ENCODE peak calls at places on chromosome 16, in five cellular contexts. One of them, this sample, is unnamed.

GRCh38 chr16:20318006-20318405 is 9.3 kb downstream of the GP2 start:
- DNase-seq in A549: no peak
- DNase-seq in K562: no peak
- DNase-seq in SK-N-SH: no peak
- DNase-seq in HepG2: no peak
- DNase-seq in this sample: no peak

GRCh38 chr16:67419931-67420330 is 3.7 kb upstream of the ZDHHC1 start:
- DNase-seq in A549: peak; percentile 35
- DNase-seq in K562: no peak
- DNase-seq in SK-N-SH: no peak
- DNase-seq in HepG2: no peak
- DNase-seq in this sample: no peak

GRCh38 chr16:49754495-49755290 is 101.2 kb downstream of the ZNF423 start:
- DNase-seq in A549: no peak
- DNase-seq in K562: no peak
- DNase-seq in SK-N-SH: peak; percentile 50
- DNase-seq in HepG2: no peak
- DNase-seq in this sample: no peak

GRCh38 chr16:10654592-10655414 is 39.9 kb downstream of the TEKT5 start:
- DNase-seq in A549: no peak
- DNase-seq in K562: no peak
- DNase-seq in SK-N-SH: no peak
- DNase-seq in HepG2: no peak
- DNase-seq in this sample: no peak

GRCh38 chr16:48810803-48811453 is 200.9 kb upstream of the N4BP1 start:
- DNase-seq in A549: no peak
- DNase-seq in K562: no peak
- DNase-seq in SK-N-SH: peak; percentile 55
- DNase-seq in HepG2: no peak
- DNase-seq in this sample: no peak

GRCh38 chr16:51565149-51565548 is 414.1 kb upstream of the SALL1 start:
- DNase-seq in A549: no peak
- DNase-seq in K562: no peak
- DNase-seq in SK-N-SH: no peak
- DNase-seq in HepG2: no peak
- DNase-seq in this sample: no peak

GRCh38 chr16:24734382-24734781 is 4.9 kb downstream of the TNRC6A start:
- DNase-seq in A549: no peak
- DNase-seq in K562: no peak
- DNase-seq in SK-N-SH: no peak
- DNase-seq in HepG2: no peak
- DNase-seq in this sample: no peak

GRCh38 chr16:31695667-31696066 is 168.0 kb downstream of the AHSP start:
- DNase-seq in A549: no peak
- DNase-seq in K562: peak; percentile 31
- DNase-seq in SK-N-SH: no peak
- DNase-seq in HepG2: no peak
- DNase-seq in this sample: no peak

GRCh38 chr16:56658476-56658875 is 717 bp downstream of the MT1F start:
- DNase-seq in A549: no peak
- DNase-seq in K562: no peak
- DNase-seq in SK-N-SH: no peak
- DNase-seq in HepG2: no peak
- DNase-seq in this sample: no peak

GRCh38 chr16:14460726-14461125 is 169.3 kb downstream of the PARN start:
- DNase-seq in A549: no peak
- DNase-seq in K562: no peak
- DNase-seq in SK-N-SH: no peak
- DNase-seq in HepG2: no peak
- DNase-seq in this sample: no peak

GRCh38 chr16:89392881-89393730 is 97.3 kb downstream of the ANKRD11 start:
- DNase-seq in A549: no peak
- DNase-seq in K562: no peak
- DNase-seq in SK-N-SH: no peak
- DNase-seq in HepG2: no peak
- DNase-seq in this sample: no peak

GRCh38 chr16:6189216-6189615 is 1091.6 kb upstream of the EEF2KMT start:
- DNase-seq in A549: no peak
- DNase-seq in K562: no peak
- DNase-seq in SK-N-SH: no peak
- DNase-seq in HepG2: no peak
- DNase-seq in this sample: no peak

GRCh38 chr16:35598696-35599332 is 2139.4 kb downstream of the TP53TG3F start:
- DNase-seq in A549: peak; percentile 5
- DNase-seq in K562: no peak
- DNase-seq in SK-N-SH: no peak
- DNase-seq in HepG2: no peak
- DNase-seq in this sample: no peak

GRCh38 chr16:87458424-87458915 is 34.4 kb downstream of the ZCCHC14 start:
- DNase-seq in A549: no peak
- DNase-seq in K562: no peak
- DNase-seq in SK-N-SH: peak; percentile 78
- DNase-seq in HepG2: no peak
- DNase-seq in this sample: no peak

GRCh38 chr16:22664561-22664997 is 149.4 kb upstream of the HS3ST2 start:
- DNase-seq in A549: no peak
- DNase-seq in K562: no peak
- DNase-seq in SK-N-SH: no peak
- DNase-seq in HepG2: no peak
- DNase-seq in this sample: no peak

GRCh38 chr16:86931410-86931941 is 353.1 kb downstream of the FOXL1 start:
- DNase-seq in A549: no peak
- DNase-seq in K562: peak; percentile 36
- DNase-seq in SK-N-SH: no peak
- DNase-seq in HepG2: no peak
- DNase-seq in this sample: no peak

GRCh38 chr16:64926476-64926875 is 195.4 kb downstream of the CDH11 start:
- DNase-seq in A549: no peak
- DNase-seq in K562: no peak
- DNase-seq in SK-N-SH: no peak
- DNase-seq in HepG2: no peak
- DNase-seq in this sample: no peak

GRCh38 chr16:31351937-31352315 is 3.0 kb upstream of the ITGAX start:
- DNase-seq in A549: no peak
- DNase-seq in K562: no peak
- DNase-seq in SK-N-SH: no peak
- DNase-seq in HepG2: no peak
- DNase-seq in this sample: no peak

GRCh38 chr16:19008245-19008644 is 24.5 kb downstream of the TMC7 start:
- DNase-seq in A549: no peak
- DNase-seq in K562: peak; percentile 41
- DNase-seq in SK-N-SH: peak; percentile 44
- DNase-seq in HepG2: peak; percentile 71
- DNase-seq in this sample: no peak

GRCh38 chr16:46832757-46833464 is 1.9 kb upstream of the C16orf87 start:
- DNase-seq in A549: no peak
- DNase-seq in K562: no peak
- DNase-seq in SK-N-SH: no peak
- DNase-seq in HepG2: peak; percentile 66
- DNase-seq in this sample: no peak

GRCh38 chr16:49596119-49596518 is 222.5 kb downstream of the C16orf78 start:
- DNase-seq in A549: no peak
- DNase-seq in K562: no peak
- DNase-seq in SK-N-SH: peak; percentile 63
- DNase-seq in HepG2: no peak
- DNase-seq in this sample: no peak

GRCh38 chr16:69328854-69329316 is 1.5 kb downstream of the PDF start:
- DNase-seq in A549: no peak
- DNase-seq in K562: no peak
- DNase-seq in SK-N-SH: no peak
- DNase-seq in HepG2: no peak
- DNase-seq in this sample: no peak

GRCh38 chr16:67993207-67994036 is 5.9 kb downstream of the DPEP2 start:
- DNase-seq in A549: peak; percentile 76
- DNase-seq in K562: peak; percentile 94
- DNase-seq in SK-N-SH: peak; percentile 96
- DNase-seq in HepG2: peak; percentile 69
- DNase-seq in this sample: no peak

GRCh38 chr16:9297437-9298113 is 206.1 kb downstream of the HAPSTR1 start:
- DNase-seq in A549: peak; percentile 45
- DNase-seq in K562: peak; percentile 56
- DNase-seq in SK-N-SH: peak; percentile 61
- DNase-seq in HepG2: peak; percentile 63
- DNase-seq in this sample: no peak

GRCh38 chr16:27269300-27270150 is 953 bp upstream of the NSMCE1 start:
- DNase-seq in A549: no peak
- DNase-seq in K562: no peak
- DNase-seq in SK-N-SH: no peak
- DNase-seq in HepG2: peak; percentile 70
- DNase-seq in this sample: no peak

GRCh38 chr16:6016530-6017184 is 919.1 kb upstream of the EEF2KMT start:
- DNase-seq in A549: peak; percentile 46
- DNase-seq in K562: peak; percentile 56
- DNase-seq in SK-N-SH: peak; percentile 59
- DNase-seq in HepG2: peak; percentile 29
- DNase-seq in this sample: no peak

GRCh38 chr16:86768231-86768791 is 190.0 kb downstream of the FOXL1 start:
- DNase-seq in A549: no peak
- DNase-seq in K562: no peak
- DNase-seq in SK-N-SH: no peak
- DNase-seq in HepG2: no peak
- DNase-seq in this sample: no peak

GRCh38 chr16:81492965-81493754 is 48.6 kb downstream of the CMIP start:
- DNase-seq in A549: no peak
- DNase-seq in K562: no peak
- DNase-seq in SK-N-SH: no peak
- DNase-seq in HepG2: no peak
- DNase-seq in this sample: no peak

GRCh38 chr16:78696797-78697196 is 597.3 kb downstream of the WWOX start:
- DNase-seq in A549: no peak
- DNase-seq in K562: no peak
- DNase-seq in SK-N-SH: no peak
- DNase-seq in HepG2: no peak
- DNase-seq in this sample: no peak

GRCh38 chr16:69179255-69180010 is 7.5 kb upstream of the SNTB2 start:
- DNase-seq in A549: peak; percentile 37
- DNase-seq in K562: no peak
- DNase-seq in SK-N-SH: peak; percentile 54
- DNase-seq in HepG2: peak; percentile 40
- DNase-seq in this sample: no peak

GRCh38 chr16:11233727-11234376 is 22.2 kb downstream of the SOCS1 start:
- DNase-seq in A549: no peak
- DNase-seq in K562: peak; percentile 73
- DNase-seq in SK-N-SH: no peak
- DNase-seq in HepG2: no peak
- DNase-seq in this sample: no peak

GRCh38 chr16:87086575-87086974 is 230.6 kb downstream of the C16orf95 start:
- DNase-seq in A549: no peak
- DNase-seq in K562: no peak
- DNase-seq in SK-N-SH: no peak
- DNase-seq in HepG2: no peak
- DNase-seq in this sample: no peak

GRCh38 chr16:89175280-89176146 is 4.0 kb downstream of the CDH15 start:
- DNase-seq in A549: no peak
- DNase-seq in K562: no peak
- DNase-seq in SK-N-SH: no peak
- DNase-seq in HepG2: no peak
- DNase-seq in this sample: no peak

GRCh38 chr16:4324479-4324868 is 8.6 kb downstream of the GLIS2 start:
- DNase-seq in A549: no peak
- DNase-seq in K562: no peak
- DNase-seq in SK-N-SH: no peak
- DNase-seq in HepG2: no peak
- DNase-seq in this sample: no peak
- TF ChIP-seq RFX5 in A549: no peak
- TF ChIP-seq RFX5 in K562: no peak
- TF ChIP-seq RFX5 in SK-N-SH: no peak
- TF ChIP-seq RFX5 in HepG2: no peak
- TF ChIP-seq RFX5 in this sample: no peak

GRCh38 chr16:4660454-4661007 is 32.8 kb upstream of the NUDT16L1 start:
- DNase-seq in A549: no peak
- DNase-seq in K562: peak; percentile 19
- DNase-seq in SK-N-SH: peak; percentile 50
- DNase-seq in HepG2: peak; percentile 84
- DNase-seq in this sample: no peak
- TF ChIP-seq REST in A549: no peak
- TF ChIP-seq REST in K562: no peak
- TF ChIP-seq REST in SK-N-SH: no peak
- TF ChIP-seq REST in HepG2: no peak
- TF ChIP-seq REST in this sample: no peak

DNA sequence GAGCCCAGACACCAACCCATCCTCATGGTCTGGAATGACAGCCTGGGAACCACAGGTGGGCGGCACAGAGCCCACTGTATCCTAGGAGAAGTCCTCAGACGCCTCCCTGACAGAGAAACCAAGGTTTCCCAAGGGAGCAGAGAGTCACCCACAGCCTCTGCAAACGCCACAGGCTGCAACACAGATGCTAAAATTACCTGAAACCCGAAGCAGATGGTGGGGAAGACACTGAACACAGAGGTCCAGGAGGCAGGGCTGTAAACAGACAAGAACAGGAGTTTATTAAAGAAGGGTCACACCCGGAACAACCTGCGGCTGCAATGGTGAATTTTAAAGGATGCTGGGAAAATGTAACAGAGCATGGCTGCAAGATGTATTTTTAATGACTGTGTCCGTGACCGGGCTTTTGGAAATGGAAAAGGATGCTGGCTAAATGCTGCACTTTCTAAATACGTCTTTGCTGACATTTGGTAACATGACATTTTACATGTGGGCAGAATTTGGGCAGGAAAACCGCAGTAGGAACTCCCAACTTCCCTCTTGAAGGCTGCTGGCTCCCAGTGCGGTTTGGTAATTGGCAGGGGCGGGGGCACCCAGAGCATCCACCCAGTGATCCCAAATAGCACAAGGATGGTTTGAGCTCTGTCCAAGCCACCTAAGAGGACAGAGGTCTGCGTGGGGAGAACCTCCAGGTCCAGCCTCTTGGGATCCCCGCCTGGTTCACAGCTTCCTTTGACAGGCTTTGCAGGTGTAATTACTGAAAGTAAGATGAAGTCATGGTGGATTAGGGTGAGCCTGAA is 13.1 kb downstream of the SLC38A8 start:
- DNase-seq in A549: no peak
- DNase-seq in K562: no peak
- DNase-seq in SK-N-SH: no peak
- DNase-seq in HepG2: no peak
- DNase-seq in this sample: no peak
- TF ChIP-seq RFX5 in A549: no peak
- TF ChIP-seq RFX5 in K562: no peak
- TF ChIP-seq RFX5 in SK-N-SH: no peak
- TF ChIP-seq RFX5 in HepG2: no peak
- TF ChIP-seq RFX5 in this sample: no peak

GRCh38 chr16:57882797-57883196 is 80.5 kb upstream of the KIFC3 start:
- DNase-seq in A549: no peak
- DNase-seq in K562: no peak
- DNase-seq in SK-N-SH: peak; percentile 90
- DNase-seq in HepG2: no peak
- DNase-seq in this sample: no peak

GRCh38 chr16:57883953-57884654 is 81.8 kb upstream of the KIFC3 start:
- DNase-seq in A549: no peak
- DNase-seq in K562: no peak
- DNase-seq in SK-N-SH: no peak
- DNase-seq in HepG2: no peak
- DNase-seq in this sample: no peak

GRCh38 chr16:57883480-57883879 is 81.2 kb upstream of the KIFC3 start:
- DNase-seq in A549: no peak
- DNase-seq in K562: no peak
- DNase-seq in SK-N-SH: no peak
- DNase-seq in HepG2: no peak
- DNase-seq in this sample: no peak

GRCh38 chr16:57886427-57886826 is 84.1 kb upstream of the KIFC3 start:
- DNase-seq in A549: no peak
- DNase-seq in K562: no peak
- DNase-seq in SK-N-SH: no peak
- DNase-seq in HepG2: no peak
- DNase-seq in this sample: no peak

GRCh38 chr16:57884655-57885133 is 82.4 kb upstream of the KIFC3 start:
- DNase-seq in A549: no peak
- DNase-seq in K562: no peak
- DNase-seq in SK-N-SH: no peak
- DNase-seq in HepG2: no peak
- DNase-seq in this sample: no peak
- TF ChIP-seq REST in A549: no peak
- TF ChIP-seq REST in K562: no peak
- TF ChIP-seq REST in SK-N-SH: no peak
- TF ChIP-seq REST in HepG2: no peak
- TF ChIP-seq REST in this sample: no peak

This sample was measured in GM12878.